ENCODE peak calls at places on chromosomes 11 and 22, in seven cellular contexts. X is mammary epithelial cell, E is PC-3, L is K562, H is H1, T is SK-N-SH, B is endothelial cell of umbilical vein. C is an unnamed sample.

GRCh38 chr11:15969701-15970329 is 386.5 kb downstream of the SOX6 start:
- DNase-seq in X (peak; percentile 97), E (no peak), L (no peak), H (no peak), T (no peak), B (no peak), C (no peak)

GRCh38 chr22:26975381-26975780 is 318.0 kb downstream of the MIAT start:
- DNase-seq in X (no peak), E (no peak), L (no peak), H (no peak), T (no peak), B (no peak), C (no peak)

GRCh38 chr22:34000879-34001526 is 80.7 kb upstream of the LARGE1 start:
- DNase-seq in X (no peak), E (no peak), L (no peak), H (no peak), T (no peak), B (no peak), C (no peak)

GRCh38 chr11:121132211-121132976 is 31.4 kb downstream of the TECTA start:
- DNase-seq in X (no peak), E (peak; percentile 74), L (peak; percentile 13), H (no peak), T (peak; percentile 27), B (no peak), C (peak; percentile 77)

GRCh38 chr22:36397081-36397766 is 9.5 kb upstream of the MYH9 start:
- DNase-seq in X (no peak), E (peak; percentile 42), L (no peak), H (no peak), T (no peak), B (no peak), C (peak; percentile 91)

GRCh38 chr11:22349446-22349845 is 11.3 kb downstream of the SLC17A6 start:
- DNase-seq in X (no peak), E (no peak), L (no peak), H (no peak), T (peak; percentile 39), B (no peak), C (no peak)

GRCh38 chr22:19056951-19057401 is 65.2 kb downstream of the DGCR2 start:
- DNase-seq in X (no peak), E (no peak), L (no peak), H (no peak), T (no peak), B (no peak), C (no peak)

GRCh38 chr22:37647317-37647716 is 7.8 kb downstream of the SH3BP1 start:
- DNase-seq in X (no peak), E (no peak), L (no peak), H (no peak), T (no peak), B (no peak), C (no peak)

GRCh38 chr22:23294221-23294620 is 113.9 kb downstream of the BCR start:
- DNase-seq in X (no peak), E (no peak), L (no peak), H (no peak), T (no peak), B (no peak), C (peak; percentile 4)

GRCh38 chr11:43687120-43687791 is 6.7 kb downstream of the HSD17B12 start:
- DNase-seq in X (peak; percentile 47), E (peak; percentile 23), L (no peak), H (no peak), T (no peak), B (peak; percentile 87), C (no peak)

GRCh38 chr11:83044958-83045712 is 26.6 kb downstream of the RAB30 start:
- DNase-seq in X (peak; percentile 61), E (peak; percentile 95), L (no peak), H (no peak), T (no peak), B (peak; percentile 55), C (peak; percentile 72)

GRCh38 chr11:45213717-45214116 is 67.3 kb downstream of the PRDM11 start:
- DNase-seq in X (no peak), E (no peak), L (no peak), H (no peak), T (no peak), B (no peak), C (no peak)

GRCh38 chr22:35844886-35845285 is 127.2 kb downstream of the APOL5 start:
- DNase-seq in X (no peak), E (no peak), L (no peak), H (no peak), T (no peak), B (no peak), C (no peak)

GRCh38 chr22:32874330-32874729 is 72.8 kb downstream of the TIMP3 start:
- DNase-seq in X (no peak), E (no peak), L (no peak), H (no peak), T (no peak), B (no peak), C (no peak)

GRCh38 chr11:120521176-120521575 is 9.6 kb downstream of the GRIK4 start:
- DNase-seq in X (no peak), E (no peak), L (no peak), H (no peak), T (no peak), B (no peak), C (no peak)

GRCh38 chr11:87330072-87330678 is 292.4 kb downstream of the TMEM135 start:
- DNase-seq in X (no peak), E (no peak), L (no peak), H (no peak), T (no peak), B (no peak), C (no peak)

GRCh38 chr11:14094481-14095037 is 132.0 kb downstream of the SPON1 start:
- DNase-seq in X (peak; percentile 52), E (no peak), L (no peak), H (no peak), T (no peak), B (no peak), C (no peak)

GRCh38 chr11:126317681-126318641 is 14.1 kb downstream of the DCPS start:
- DNase-seq in X (peak; percentile 64), E (no peak), L (no peak), H (no peak), T (peak; percentile 34), B (no peak), C (peak; percentile 76)

GRCh38 chr22:39808087-39808486 is 85.5 kb downstream of the ENTHD1 start:
- DNase-seq in X (no peak), E (peak; percentile 41), L (peak; percentile 20), H (peak; percentile 73), T (peak; percentile 4), B (peak; percentile 28), C (no peak)

GRCh38 chr11:25910090-25910489 is 421.8 kb upstream of the ANO3 start:
- DNase-seq in X (no peak), E (no peak), L (no peak), H (no peak), T (no peak), B (peak; percentile 27), C (no peak)

GRCh38 chr11:15700456-15700855 is 585.7 kb downstream of the INSC start:
- DNase-seq in X (no peak), E (no peak), L (no peak), H (no peak), T (no peak), B (no peak), C (no peak)

GRCh38 chr11:124717786-124718634 is 21.7 kb upstream of the NRGN start:
- DNase-seq in X (peak; percentile 46), E (peak; percentile 52), L (no peak), H (peak; percentile 67), T (peak; percentile 79), B (peak; percentile 78), C (peak; percentile 91)
- H3K27me3 ChIP-seq in X (peaks cover 3% of the 10 kb centered on the region), E (peaks cover 3% of the 10 kb centered on the region), L (peaks cover 58% of the 10 kb centered on the region), H (peaks cover 74% of the 10 kb centered on the region), T (no peaks in the 10 kb centered on the region), B (no peaks in the 10 kb centered on the region), C (peaks cover 69% of the 10 kb centered on the region)

DNA sequence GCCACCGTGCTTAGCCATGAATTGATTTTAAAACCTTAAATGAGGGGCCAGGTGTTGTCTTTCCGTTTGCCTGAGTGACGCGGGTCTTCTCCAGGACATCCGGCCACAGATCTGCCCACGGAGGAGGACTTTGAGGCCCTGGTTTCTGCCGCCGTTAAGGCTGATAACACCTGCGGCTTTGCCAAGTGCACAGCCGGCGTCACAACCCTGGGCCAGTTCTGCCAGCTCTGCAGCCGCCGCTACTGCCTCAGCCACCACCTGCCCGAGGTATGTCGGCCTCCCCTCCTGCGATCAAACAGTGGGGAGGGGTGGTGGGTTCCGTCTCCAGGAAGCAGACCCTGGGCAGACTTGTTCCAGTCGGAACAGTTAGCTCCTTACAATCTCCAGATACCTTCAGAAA is 34.4 kb downstream of the IGHMBP2 start:
- DNase-seq in X (no peak), E (no peak), L (no peak), H (no peak), T (no peak), B (no peak), C (no peak)
- H4K20me1 ChIP-seq in X (no peaks in the 10 kb centered on the region), E (no peaks in the 10 kb centered on the region), L (peaks cover 2% of the 10 kb centered on the region), H (peaks cover 3% of the 10 kb centered on the region), T (no peaks in the 10 kb centered on the region), B (no peaks in the 10 kb centered on the region), C (no peaks in the 10 kb centered on the region)

GRCh38 chr11:134032031-134032430 is 36.8 kb upstream of the JAM3 start:
- DNase-seq in X (no peak), E (no peak), L (no peak), H (no peak), T (no peak), B (no peak), C (no peak)

GRCh38 chr11:134033696-134034491 is 35.0 kb upstream of the JAM3 start:
- DNase-seq in X (peak; percentile 66), E (peak; percentile 62), L (peak; percentile 58), H (peak; percentile 78), T (peak; percentile 88), B (peak; percentile 75), C (peak; percentile 99)

GRCh38 chr11:134030853-134031252 is 38.0 kb upstream of the JAM3 start:
- DNase-seq in X (no peak), E (no peak), L (peak; percentile 62), H (peak; percentile 64), T (peak; percentile 56), B (no peak), C (no peak)

GRCh38 chr11:134033276-134033675 is 35.6 kb upstream of the JAM3 start:
- DNase-seq in X (no peak), E (no peak), L (no peak), H (no peak), T (no peak), B (no peak), C (no peak)

GRCh38 chr11:134032501-134033091 is 36.3 kb upstream of the JAM3 start:
- DNase-seq in X (no peak), E (no peak), L (no peak), H (no peak), T (no peak), B (no peak), C (no peak)
- H3K4me3 ChIP-seq in X (no peak overlapping the region), E (no peak overlapping the region), L (no peak overlapping the region), H (no peak overlapping the region), T (no peak overlapping the region), B (no peak overlapping the region), C (no peak overlapping the region)

GRCh38 chr11:71145988-71146824 is 106.2 kb downstream of the SHANK2 start:
- DNase-seq in X (no peak), E (no peak), L (peak; percentile 27), H (no peak), T (no peak), B (no peak), C (no peak)

GRCh38 chr11:71144736-71145135 is 107.6 kb downstream of the SHANK2 start:
- DNase-seq in X (peak; percentile 72), E (no peak), L (no peak), H (no peak), T (no peak), B (no peak), C (no peak)

GRCh38 chr11:71145368-71145767 is 107.0 kb downstream of the SHANK2 start:
- DNase-seq in X (no peak), E (no peak), L (no peak), H (no peak), T (no peak), B (no peak), C (peak; percentile 72)

GRCh38 chr11:71147331-71147730 is 105.0 kb downstream of the SHANK2 start:
- DNase-seq in X (no peak), E (no peak), L (no peak), H (no peak), T (no peak), B (no peak), C (no peak)

GRCh38 chr11:71146846-71147245 is 105.5 kb downstream of the SHANK2 start:
- DNase-seq in X (no peak), E (no peak), L (no peak), H (no peak), T (no peak), B (no peak), C (peak; percentile 73)
- H3K27me3 ChIP-seq in X (no peaks in the 10 kb centered on the region), E (no peaks in the 10 kb centered on the region), L (peaks cover 5% of the 10 kb centered on the region), H (no peaks in the 10 kb centered on the region), T (no peaks in the 10 kb centered on the region), B (no peaks in the 10 kb centered on the region), C (peaks cover 4% of the 10 kb centered on the region)